ENCODE peak calls at places on chromosomes 12 and 14, in four cellular contexts. A is stomach; T is naive thymus-derived CD4-positive, alpha-beta T cell; P is stimulated activated CD8-positive, alpha-beta memory T cell treated with anti-CD3 and anti-CD28 coated beads, Interleukin-7, amount 100 ng/mL, for 1 hour. V is an unnamed sample.
A peak's percentile ranks its signal among the peaks of the same experiment; 100 is the strongest.

GRCh38 chr14:87102979-87103378 is 890.0 kb downstream of the GALC start:
- DNase-seq in T (no peak), A (no peak), P (no peak), V (no peak)

GRCh38 chr12:82650627-82651337 is 35.9 kb upstream of the TMTC2 start:
- DNase-seq in P (no peak), A (peak; percentile 48), T (no peak), V (no peak)

GRCh38 chr14:98924046-98924445 is 348.0 kb downstream of the BCL11B start:
- DNase-seq in A (no peak), P (no peak), T (no peak), V (no peak)

GRCh38 chr14:57712698-57713097 is 153.2 kb downstream of the SLC35F4 start:
- DNase-seq in T (no peak), A (no peak), P (no peak), V (no peak)

GRCh38 chr14:99945732-99946651 is 119.2 kb upstream of the EVL start:
- DNase-seq in A (no peak), T (no peak), P (no peak), V (no peak)

GRCh38 chr12:3432176-3432742 is 58.7 kb upstream of the PRMT8 start:
- DNase-seq in P (no peak), T (no peak), A (no peak), V (no peak)

GRCh38 chr12:59627582-59627981 is 31.8 kb downstream of the SLC16A7 start:
- DNase-seq in P (no peak), T (no peak), A (no peak), V (no peak)

GRCh38 chr14:58914271-58914855 is 274.1 kb upstream of the DAAM1 start:
- DNase-seq in A (no peak), T (no peak), P (no peak), V (no peak)

GRCh38 chr14:76918176-76918750 is 92.1 kb downstream of the LRRC74A start:
- DNase-seq in T (no peak), P (no peak), A (peak; percentile 57), V (peak; percentile 95)

V was measured in NCI-H446.